ENCODE peak calls at places on chromosomes 3 and 15, in five cellular contexts. J is colonic mucosa, N is OCI-LY7, F is cardiac muscle cell, U is heart left ventricle. H is an unnamed sample.
A peak's percentile ranks its signal among the peaks of the same experiment; 100 is the strongest.

GRCh38 chr3:60841355-60841754 is 409.9 kb downstream of the FHIT start:
- DNase-seq in J (no peak), N (no peak), F (no peak), U (no peak), H (no peak)

GRCh38 chr3:69400688-69401087 is 14.8 kb upstream of the FRMD4B start:
- DNase-seq in J (no peak), N (no peak), F (no peak), U (no peak), H (no peak)

GRCh38 chr15:100704281-100705055 is 102.1 kb downstream of the ASB7 start:
- DNase-seq in J (no peak), N (no peak), F (no peak), U (no peak), H (no peak)

GRCh38 chr15:69893863-69894262 is 203.9 kb downstream of the TLE3 start:
- DNase-seq in J (peak; percentile 35), N (no peak), F (no peak), U (peak; percentile 28), H (no peak)

GRCh38 chr3:197444793-197445403 is 110.9 kb downstream of the BDH1 start:
- DNase-seq in J (no peak), N (no peak), F (no peak), U (no peak), H (no peak)

GRCh38 chr3:150256782-150257181 is 151.3 kb upstream of the TSC22D2 start:
- DNase-seq in J (no peak), N (no peak), F (no peak), U (no peak), H (no peak)

GRCh38 chr3:16697437-16698258 is 92.4 kb upstream of the DAZL start:
- DNase-seq in J (no peak), N (no peak), F (no peak), U (no peak), H (no peak)

GRCh38 chr15:89002281-89002761 is 85.9 kb upstream of the ABHD2 start:
- DNase-seq in J (no peak), N (no peak), F (peak; percentile 31), U (peak; percentile 65), H (peak; percentile 28)

GRCh38 chr3:115525726-115526125 is 97.6 kb upstream of the GAP43 start:
- DNase-seq in J (no peak), N (no peak), F (no peak), U (no peak), H (no peak)

GRCh38 chr15:71396536-71397125 is 281.4 kb downstream of the THSD4 start:
- DNase-seq in J (no peak), N (no peak), F (no peak), U (no peak), H (no peak)

GRCh38 chr15:91243806-91244205 is 143.7 kb downstream of the SV2B start:
- DNase-seq in J (no peak), N (no peak), F (no peak), U (no peak), H (no peak)

GRCh38 chr3:37498126-37499039 is 324.0 kb upstream of the LRRFIP2 start:
- DNase-seq in J (no peak), N (no peak), F (no peak), U (peak; percentile 73), H (no peak)

GRCh38 chr3:151976211-151977050 is 103.0 kb downstream of the SUCNR1 start:
- DNase-seq in J (no peak), N (no peak), F (no peak), U (no peak), H (no peak)

GRCh38 chr3:190566043-190566933 is 52.4 kb downstream of the IL1RAP start:
- DNase-seq in J (peak; percentile 28), N (no peak), F (peak; percentile 42), U (peak; percentile 94), H (peak; percentile 20)

GRCh38 chr15:74392402-74392876 is 25.0 kb upstream of the CYP11A1 start:
- DNase-seq in J (no peak), N (no peak), F (no peak), U (no peak), H (peak; percentile 53)

GRCh38 chr3:167653155-167653554 is 587 bp downstream of the WDR49 start:
- DNase-seq in J (no peak), N (peak; percentile 7), F (no peak), U (no peak), H (no peak)

GRCh38 chr3:43948013-43948412 is 257.3 kb downstream of the ABHD5 start:
- DNase-seq in J (no peak), N (no peak), F (no peak), U (no peak), H (no peak)

GRCh38 chr3:76501315-76501714 is 538.6 kb upstream of the ROBO2 start:
- DNase-seq in J (no peak), N (no peak), F (no peak), U (no peak), H (no peak)

GRCh38 chr15:52503788-52504496 is 24.7 kb downstream of the MYO5A start:
- DNase-seq in J (no peak), N (peak; percentile 92), F (no peak), U (no peak), H (no peak)

GRCh38 chr15:34799149-34799824 is 3.9 kb upstream of the ACTC1 start:
- DNase-seq in J (no peak), N (no peak), F (peak; percentile 68), U (peak; percentile 92), H (no peak)

GRCh38 chr15:31489801-31490646 is 163.4 kb downstream of the KLF13 start:
- DNase-seq in J (peak; percentile 52), N (peak; percentile 82), F (peak; percentile 77), U (no peak), H (no peak)

GRCh38 chr15:40927497-40928346 is 1.4 kb upstream of the DLL4 start:
- DNase-seq in J (peak; percentile 58), N (no peak), F (no peak), U (no peak), H (no peak)

GRCh38 chr3:172522871-172523818 is at the start of gene TNFSF10:
- DNase-seq in J (peak; percentile 89), N (peak; percentile 81), F (peak; percentile 3), U (peak; percentile 65), H (peak; percentile 46)

GRCh38 chr3:195758721-195759353 is 38.1 kb downstream of the MUC20 start:
- DNase-seq in J (no peak), N (no peak), F (no peak), U (no peak), H (no peak)

GRCh38 chr3:110400315-110400714 is 671.3 kb upstream of the NECTIN3 start:
- DNase-seq in J (no peak), N (no peak), F (no peak), U (no peak), H (no peak)

GRCh38 chr15:62269504-62269903 is 104.4 kb upstream of the C2CD4B start:
- DNase-seq in J (no peak), N (peak; percentile 3), F (peak; percentile 10), U (no peak), H (no peak)

GRCh38 chr3:68876112-68876713 is 56.1 kb downstream of the TAFA4 start:
- DNase-seq in J (peak; percentile 27), N (peak; percentile 66), F (peak; percentile 68), U (no peak), H (no peak)

GRCh38 chr3:172059532-172059931 is 20.2 kb downstream of the FNDC3B start:
- DNase-seq in J (no peak), N (no peak), F (no peak), U (no peak), H (no peak)

GRCh38 chr3:154842546-154842945 is 237.6 kb upstream of the MME start:
- DNase-seq in J (no peak), N (no peak), F (no peak), U (no peak), H (no peak)

GRCh38 chr15:29636921-29637320 is 185.3 kb downstream of the TJP1 start:
- DNase-seq in J (no peak), N (no peak), F (no peak), U (no peak), H (no peak)

DNA sequence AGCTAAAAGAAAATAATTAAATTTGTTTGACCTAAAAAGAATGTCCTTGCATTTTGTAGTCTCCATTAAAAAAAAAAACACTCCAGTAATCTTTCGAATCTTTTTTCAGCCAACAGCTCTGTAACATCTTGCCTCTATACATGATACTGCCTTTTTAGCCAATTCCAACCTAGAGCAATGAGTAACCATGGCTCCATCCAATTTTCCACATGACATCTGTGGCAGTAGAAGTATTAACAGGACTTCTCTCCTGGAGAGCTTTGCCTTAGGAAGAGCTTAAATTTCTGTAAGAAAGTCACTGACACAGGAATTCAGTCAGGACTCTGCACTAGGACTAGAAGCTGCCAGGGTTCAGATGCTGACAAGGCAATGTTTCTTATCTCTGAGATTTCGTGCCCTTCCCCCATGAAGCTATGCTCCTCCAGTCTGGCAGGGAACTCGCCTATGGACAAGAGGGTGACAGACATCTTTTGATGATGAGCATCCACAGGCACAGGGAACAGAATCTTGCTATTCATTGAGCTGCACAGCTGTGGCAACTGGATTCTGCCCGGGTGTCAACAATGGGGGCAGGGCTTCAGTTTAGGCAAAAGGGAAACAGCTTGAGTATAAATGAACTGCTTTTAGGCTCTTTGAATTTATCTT is 81.8 kb downstream of the ALCAM start:
- DNase-seq in J (no peak), N (no peak), F (peak; percentile 73), U (no peak), H (no peak)
- H3K27ac ChIP-seq in J (no peak overlapping the region), N (no peak overlapping the region), F (peak overlapping the region; percentile 17), U (no peak overlapping the region), H (no peak overlapping the region)

GRCh38 chr3:42685891-42686820 is 819 bp downstream of the KLHL40 start:
- DNase-seq in J (no peak), N (no peak), F (no peak), U (peak; percentile 21), H (no peak)
- H3K4me3 ChIP-seq in J (no peak overlapping the region), N (no peak overlapping the region), F (no peak overlapping the region), U (no peak overlapping the region), H (no peak overlapping the region)

DNA sequence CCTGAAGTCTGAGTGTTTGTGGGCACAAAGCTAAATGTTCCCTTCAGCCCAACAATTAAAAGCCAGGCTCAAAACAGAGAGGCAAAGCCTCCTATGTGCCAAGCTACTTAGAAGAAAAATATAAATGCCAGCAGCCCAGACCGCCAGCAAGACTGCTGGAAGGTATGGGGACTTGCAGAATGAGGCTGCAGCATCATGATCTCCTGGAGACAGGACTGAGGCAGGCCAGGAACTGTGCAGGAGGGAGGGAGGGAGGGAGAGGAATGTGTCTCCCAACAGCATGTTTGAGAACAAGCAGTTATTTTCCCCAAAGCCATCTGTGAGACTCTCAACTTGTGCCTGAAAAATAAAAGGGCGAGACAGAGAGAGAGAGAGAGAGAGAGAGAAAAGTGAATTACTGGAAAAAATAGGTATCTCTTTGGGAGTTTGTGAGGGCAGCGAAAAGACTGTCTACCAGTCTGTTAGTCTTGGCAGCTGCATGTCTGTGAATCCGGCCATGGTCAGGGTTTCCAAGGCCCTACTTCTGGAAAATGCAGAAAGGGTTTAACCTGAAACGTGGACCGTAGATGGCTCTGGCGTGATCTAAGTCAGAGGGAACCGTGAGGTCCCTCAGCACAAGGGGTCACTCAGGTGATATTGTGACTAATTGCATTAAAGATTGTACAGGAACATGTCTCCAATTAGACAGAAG is 139.7 kb upstream of the COL8A1 start:
- DNase-seq in J (no peak), N (no peak), F (no peak), U (no peak), H (no peak)
- TF ChIP-seq CTCF in J (no peak), N (no peak), F (no peak), U (no peak), H (no peak)

GRCh38 chr15:59304807-59305206 is 67.9 kb downstream of the MYO1E start:
- DNase-seq in J (no peak), N (no peak), F (no peak), U (no peak), H (no peak)
- H3K27ac ChIP-seq in J (peak overlapping the region; percentile 72), N (no peak overlapping the region), F (no peak overlapping the region), U (no peak overlapping the region), H (no peak overlapping the region)

GRCh38 chr15:37094542-37095196 is 5.7 kb downstream of the MEIS2 start:
- DNase-seq in J (no peak), N (no peak), F (no peak), U (no peak), H (no peak)
- H3K4me3 ChIP-seq in J (no peak overlapping the region), N (no peak overlapping the region), F (peak overlapping the region; percentile 98), U (peak overlapping the region; percentile 82), H (peak overlapping the region; percentile 81)

H was measured in ovary.